ENCODE peak calls at places on chromosomes 13 and 19, in nine cellular contexts. One of them, this sample, is unnamed. For H3K4me1, the result is how much of the 10 kb centered on the place peaks cover.

GRCh38 chr19:46192990-46193650 is 36.4 kb upstream of the IGFL1 start:
- DNase-seq in Panc1: no peak
- DNase-seq in cardiac muscle cell: peak
- DNase-seq in DND-41: no peak
- DNase-seq in CD8-positive, alpha-beta memory T cell: no peak
- DNase-seq in right atrium auricular region: peak
- DNase-seq in K562: peak
- DNase-seq in GM23338: no peak
- DNase-seq in PC-3: peak
- DNase-seq in this sample: no peak

GRCh38 chr13:33524086-33524485 is 238.5 kb upstream of the STARD13 start:
- DNase-seq in cardiac muscle cell: peak
- DNase-seq in CD8-positive, alpha-beta memory T cell: no peak
- DNase-seq in right atrium auricular region: no peak
- DNase-seq in PC-3: peak
- DNase-seq in K562: no peak
- DNase-seq in GM23338: no peak
- DNase-seq in Panc1: no peak
- DNase-seq in DND-41: no peak
- DNase-seq in this sample: no peak

GRCh38 chr19:7857727-7858701 is 16.2 kb downstream of the PRR36 start:
- DNase-seq in PC-3: no peak
- DNase-seq in K562: peak
- DNase-seq in DND-41: no peak
- DNase-seq in cardiac muscle cell: no peak
- DNase-seq in GM23338: peak
- DNase-seq in Panc1: no peak
- DNase-seq in CD8-positive, alpha-beta memory T cell: no peak
- DNase-seq in right atrium auricular region: no peak
- DNase-seq in this sample: no peak

GRCh38 chr13:67052550-67053237 is 177.4 kb downstream of the PCDH9 start:
- DNase-seq in right atrium auricular region: no peak
- DNase-seq in K562: no peak
- DNase-seq in Panc1: no peak
- DNase-seq in GM23338: peak
- DNase-seq in PC-3: no peak
- DNase-seq in DND-41: no peak
- DNase-seq in cardiac muscle cell: no peak
- DNase-seq in CD8-positive, alpha-beta memory T cell: no peak
- DNase-seq in this sample: no peak

GRCh38 chr13:112453874-112454647 is 77.9 kb downstream of the SPACA7 start:
- DNase-seq in PC-3: no peak
- DNase-seq in right atrium auricular region: no peak
- DNase-seq in Panc1: no peak
- DNase-seq in DND-41: no peak
- DNase-seq in cardiac muscle cell: no peak
- DNase-seq in CD8-positive, alpha-beta memory T cell: no peak
- DNase-seq in K562: no peak
- DNase-seq in GM23338: no peak
- DNase-seq in this sample: no peak

GRCh38 chr13:91112878-91113277 is 234.6 kb upstream of the MIR17HG start:
- DNase-seq in Panc1: no peak
- DNase-seq in GM23338: no peak
- DNase-seq in DND-41: no peak
- DNase-seq in cardiac muscle cell: no peak
- DNase-seq in K562: no peak
- DNase-seq in CD8-positive, alpha-beta memory T cell: no peak
- DNase-seq in right atrium auricular region: no peak
- DNase-seq in PC-3: no peak
- DNase-seq in this sample: no peak

GRCh38 chr13:109131698-109132257 is 502.4 kb downstream of the MYO16 start:
- DNase-seq in K562: no peak
- DNase-seq in Panc1: no peak
- DNase-seq in cardiac muscle cell: peak
- DNase-seq in right atrium auricular region: no peak
- DNase-seq in GM23338: peak
- DNase-seq in CD8-positive, alpha-beta memory T cell: no peak
- DNase-seq in DND-41: peak
- DNase-seq in PC-3: no peak
- DNase-seq in this sample: peak

GRCh38 chr19:50000038-50000890 is 24.9 kb downstream of the VRK3 start:
- DNase-seq in DND-41: no peak
- DNase-seq in CD8-positive, alpha-beta memory T cell: no peak
- DNase-seq in GM23338: no peak
- DNase-seq in PC-3: no peak
- DNase-seq in right atrium auricular region: no peak
- DNase-seq in cardiac muscle cell: no peak
- DNase-seq in Panc1: no peak
- DNase-seq in K562: no peak
- DNase-seq in this sample: no peak

GRCh38 chr13:51793570-51794273 is 10.2 kb downstream of the DHRS12 start:
- DNase-seq in K562: peak
- DNase-seq in GM23338: no peak
- DNase-seq in PC-3: peak
- DNase-seq in cardiac muscle cell: peak
- DNase-seq in Panc1: no peak
- DNase-seq in CD8-positive, alpha-beta memory T cell: no peak
- DNase-seq in right atrium auricular region: no peak
- DNase-seq in DND-41: no peak
- DNase-seq in this sample: no peak

GRCh38 chr19:40503300-40503699 is 36.5 kb downstream of the SPTBN4 start:
- DNase-seq in PC-3: no peak
- DNase-seq in CD8-positive, alpha-beta memory T cell: no peak
- DNase-seq in GM23338: peak
- DNase-seq in K562: peak
- DNase-seq in cardiac muscle cell: no peak
- DNase-seq in DND-41: peak
- DNase-seq in right atrium auricular region: no peak
- DNase-seq in Panc1: no peak
- DNase-seq in this sample: no peak

GRCh38 chr13:53073711-53074110 is 45.1 kb downstream of the OLFM4 start:
- DNase-seq in PC-3: no peak
- DNase-seq in Panc1: no peak
- DNase-seq in cardiac muscle cell: no peak
- DNase-seq in DND-41: no peak
- DNase-seq in CD8-positive, alpha-beta memory T cell: no peak
- DNase-seq in right atrium auricular region: no peak
- DNase-seq in GM23338: no peak
- DNase-seq in K562: no peak
- DNase-seq in this sample: no peak

GRCh38 chr13:53075356-53076041 is 46.9 kb downstream of the OLFM4 start:
- DNase-seq in right atrium auricular region: no peak
- DNase-seq in Panc1: no peak
- DNase-seq in GM23338: no peak
- DNase-seq in cardiac muscle cell: no peak
- DNase-seq in PC-3: no peak
- DNase-seq in K562: no peak
- DNase-seq in CD8-positive, alpha-beta memory T cell: no peak
- DNase-seq in DND-41: no peak
- DNase-seq in this sample: no peak

GRCh38 chr13:53068841-53069520 is 40.4 kb downstream of the OLFM4 start:
- DNase-seq in DND-41: no peak
- DNase-seq in PC-3: no peak
- DNase-seq in right atrium auricular region: no peak
- DNase-seq in CD8-positive, alpha-beta memory T cell: no peak
- DNase-seq in GM23338: peak
- DNase-seq in Panc1: no peak
- DNase-seq in K562: no peak
- DNase-seq in cardiac muscle cell: no peak
- DNase-seq in this sample: no peak

GRCh38 chr13:53069800-53070199 is 41.2 kb downstream of the OLFM4 start:
- DNase-seq in GM23338: no peak
- DNase-seq in Panc1: no peak
- DNase-seq in PC-3: no peak
- DNase-seq in K562: no peak
- DNase-seq in DND-41: no peak
- DNase-seq in cardiac muscle cell: no peak
- DNase-seq in CD8-positive, alpha-beta memory T cell: no peak
- DNase-seq in right atrium auricular region: no peak
- DNase-seq in this sample: no peak

GRCh38 chr13:53074119-53074518 is 45.5 kb downstream of the OLFM4 start:
- DNase-seq in K562: no peak
- DNase-seq in CD8-positive, alpha-beta memory T cell: no peak
- DNase-seq in DND-41: no peak
- DNase-seq in cardiac muscle cell: no peak
- DNase-seq in GM23338: no peak
- DNase-seq in Panc1: no peak
- DNase-seq in right atrium auricular region: no peak
- DNase-seq in PC-3: no peak
- DNase-seq in this sample: no peak
- H3K4me1 ChIP-seq in K562: under half
- H3K4me1 ChIP-seq in CD8-positive, alpha-beta memory T cell: under half
- H3K4me1 ChIP-seq in DND-41: under half
- H3K4me1 ChIP-seq in cardiac muscle cell: under half
- H3K4me1 ChIP-seq in GM23338: under half
- H3K4me1 ChIP-seq in Panc1: under half
- H3K4me1 ChIP-seq in right atrium auricular region: under half
- H3K4me1 ChIP-seq in PC-3: under half
- H3K4me1 ChIP-seq in this sample: under half

DNA sequence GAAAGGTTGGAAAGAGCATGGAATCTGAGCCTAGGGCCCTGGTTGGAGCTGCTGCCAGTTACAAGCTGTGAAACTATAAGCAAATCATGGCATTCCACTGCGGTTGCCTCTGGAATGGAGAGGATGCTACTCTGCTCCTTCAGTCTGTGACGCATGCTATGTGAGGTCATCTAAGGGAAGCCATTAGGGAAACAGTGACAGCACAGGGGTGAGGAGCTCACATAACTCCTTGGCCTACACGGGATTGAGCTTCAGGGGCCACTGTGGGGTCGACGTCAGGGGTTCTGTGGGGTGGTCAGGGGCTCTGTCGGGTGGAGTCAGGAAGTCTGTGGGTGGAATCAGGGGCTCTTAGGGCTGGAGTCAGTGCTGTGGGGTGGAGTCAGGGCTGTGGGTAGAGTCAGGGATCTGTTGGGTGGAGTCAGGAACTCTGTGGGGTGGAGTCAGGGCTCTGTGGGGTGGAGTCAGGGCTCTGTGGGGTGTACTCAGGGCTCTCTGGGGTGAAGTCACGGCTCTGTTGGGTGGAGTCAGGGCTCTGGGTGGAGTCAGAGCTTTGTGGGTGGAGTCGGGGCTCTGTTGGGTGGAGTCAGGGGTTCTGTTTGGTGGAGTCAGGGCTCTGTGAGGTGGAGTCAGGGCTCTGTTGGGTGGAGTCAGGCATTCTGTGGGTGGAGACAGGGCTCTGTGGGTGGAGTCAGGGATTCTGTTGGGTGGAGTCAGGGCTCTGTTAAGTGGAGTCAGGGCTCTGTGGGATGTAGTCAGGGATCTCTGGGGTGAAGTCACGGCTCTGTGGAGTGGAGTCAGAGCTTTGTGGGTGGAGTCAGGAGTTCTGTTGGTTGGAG is 35.8 kb upstream of the MEDAG start:
- DNase-seq in Panc1: no peak
- DNase-seq in right atrium auricular region: peak
- DNase-seq in K562: peak
- DNase-seq in DND-41: peak
- DNase-seq in PC-3: peak
- DNase-seq in GM23338: peak
- DNase-seq in cardiac muscle cell: peak
- DNase-seq in CD8-positive, alpha-beta memory T cell: no peak
- DNase-seq in this sample: no peak
- H3K27ac ChIP-seq in Panc1: peak
- H3K27ac ChIP-seq in right atrium auricular region: peak
- H3K27ac ChIP-seq in K562: no peak
- H3K27ac ChIP-seq in DND-41: no peak
- H3K27ac ChIP-seq in PC-3: no peak
- H3K27ac ChIP-seq in GM23338: peak
- H3K27ac ChIP-seq in cardiac muscle cell: no peak
- H3K27ac ChIP-seq in CD8-positive, alpha-beta memory T cell: no peak
- H3K27ac ChIP-seq in this sample: no peak

DNA sequence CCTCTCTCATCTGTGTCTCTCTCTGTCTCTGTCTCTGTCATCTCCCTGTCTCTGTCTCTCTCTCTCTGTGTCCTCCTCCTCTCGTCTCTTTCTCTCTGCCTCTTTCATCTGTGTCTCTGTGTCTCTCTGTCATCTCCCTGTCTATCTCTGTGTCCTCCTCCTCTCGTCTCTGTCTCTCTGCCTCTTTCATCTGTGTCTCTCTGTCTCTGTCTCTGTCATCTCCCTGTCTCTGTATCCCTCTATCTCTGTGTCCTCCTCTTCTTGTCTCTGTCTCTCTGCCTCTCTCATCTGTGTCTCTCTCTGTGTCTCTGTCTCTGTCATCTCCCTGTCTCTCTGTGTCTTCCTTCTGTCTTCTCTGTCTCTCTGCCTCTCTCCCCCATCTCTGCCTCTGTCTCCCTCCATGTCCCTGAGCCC is 551 bp upstream of the EBI3 start:
- DNase-seq in GM23338: no peak
- DNase-seq in cardiac muscle cell: no peak
- DNase-seq in Panc1: no peak
- DNase-seq in K562: no peak
- DNase-seq in PC-3: no peak
- DNase-seq in DND-41: no peak
- DNase-seq in CD8-positive, alpha-beta memory T cell: no peak
- DNase-seq in right atrium auricular region: no peak
- DNase-seq in this sample: no peak
- H3K4me3 ChIP-seq in GM23338: peak
- H3K4me3 ChIP-seq in cardiac muscle cell: no peak
- H3K4me3 ChIP-seq in Panc1: no peak
- H3K4me3 ChIP-seq in K562: no peak
- H3K4me3 ChIP-seq in PC-3: no peak
- H3K4me3 ChIP-seq in DND-41: no peak
- H3K4me3 ChIP-seq in CD8-positive, alpha-beta memory T cell: no peak
- H3K4me3 ChIP-seq in right atrium auricular region: no peak
- H3K4me3 ChIP-seq in this sample: no peak

GRCh38 chr13:41052441-41052840 is 8.9 kb upstream of the WBP4 start:
- DNase-seq in DND-41: no peak
- DNase-seq in K562: no peak
- DNase-seq in cardiac muscle cell: no peak
- DNase-seq in right atrium auricular region: no peak
- DNase-seq in GM23338: no peak
- DNase-seq in Panc1: no peak
- DNase-seq in PC-3: no peak
- DNase-seq in CD8-positive, alpha-beta memory T cell: no peak
- DNase-seq in this sample: no peak

GRCh38 chr13:41054212-41054877 is 7.0 kb upstream of the WBP4 start:
- DNase-seq in right atrium auricular region: no peak
- DNase-seq in PC-3: peak
- DNase-seq in CD8-positive, alpha-beta memory T cell: peak
- DNase-seq in K562: peak
- DNase-seq in cardiac muscle cell: peak
- DNase-seq in GM23338: peak
- DNase-seq in DND-41: peak
- DNase-seq in Panc1: no peak
- DNase-seq in this sample: no peak

GRCh38 chr13:41056194-41056593 is 5.1 kb upstream of the WBP4 start:
- DNase-seq in right atrium auricular region: no peak
- DNase-seq in GM23338: no peak
- DNase-seq in cardiac muscle cell: no peak
- DNase-seq in PC-3: no peak
- DNase-seq in DND-41: no peak
- DNase-seq in CD8-positive, alpha-beta memory T cell: no peak
- DNase-seq in Panc1: no peak
- DNase-seq in K562: no peak
- DNase-seq in this sample: no peak

GRCh38 chr13:41054919-41055619 is 6.2 kb upstream of the WBP4 start:
- DNase-seq in DND-41: no peak
- DNase-seq in CD8-positive, alpha-beta memory T cell: no peak
- DNase-seq in Panc1: no peak
- DNase-seq in GM23338: peak
- DNase-seq in cardiac muscle cell: no peak
- DNase-seq in PC-3: no peak
- DNase-seq in right atrium auricular region: no peak
- DNase-seq in K562: peak
- DNase-seq in this sample: no peak

GRCh38 chr13:41053384-41053826 is 7.9 kb upstream of the WBP4 start:
- DNase-seq in DND-41: no peak
- DNase-seq in GM23338: no peak
- DNase-seq in Panc1: no peak
- DNase-seq in K562: no peak
- DNase-seq in right atrium auricular region: peak
- DNase-seq in CD8-positive, alpha-beta memory T cell: no peak
- DNase-seq in cardiac muscle cell: peak
- DNase-seq in PC-3: peak
- DNase-seq in this sample: no peak
- H3K4me1 ChIP-seq in DND-41: under half
- H3K4me1 ChIP-seq in GM23338: under half
- H3K4me1 ChIP-seq in Panc1: half or more
- H3K4me1 ChIP-seq in K562: under half
- H3K4me1 ChIP-seq in right atrium auricular region: under half
- H3K4me1 ChIP-seq in CD8-positive, alpha-beta memory T cell: under half
- H3K4me1 ChIP-seq in cardiac muscle cell: under half
- H3K4me1 ChIP-seq in PC-3: under half
- H3K4me1 ChIP-seq in this sample: under half

This sample was measured in iPS DF 6.9.